ENCODE peak calls at places on chromosomes 16 and 17, in nine cellular contexts. One of them, this sample, is unnamed.

GRCh38 chr17:39650121-39650579 is 13.2 kb downstream of the STARD3 start:
- DNase-seq in GM20000: no peak
- DNase-seq in AG04450: no peak
- DNase-seq in left cardiac atrium: no peak
- DNase-seq in upper lobe of right lung: no peak
- DNase-seq in astrocyte: peak
- DNase-seq in activated CD4-positive, alpha-beta T cell treated with anti-CD3 and anti-CD28 coated beads, Interleukin-2, amount 10 ng/mL, durations not matched to agents 24 days and 14 days: no peak
- DNase-seq in CD4-positive, alpha-beta T cell: no peak
- DNase-seq in effector memory CD8-positive, alpha-beta T cell: no peak
- DNase-seq in this sample: no peak

GRCh38 chr17:76189741-76190140 is 48.7 kb upstream of the FOXJ1 start:
- DNase-seq in GM20000: no peak
- DNase-seq in AG04450: no peak
- DNase-seq in left cardiac atrium: no peak
- DNase-seq in upper lobe of right lung: no peak
- DNase-seq in astrocyte: no peak
- DNase-seq in activated CD4-positive, alpha-beta T cell treated with anti-CD3 and anti-CD28 coated beads, Interleukin-2, amount 10 ng/mL, durations not matched to agents 24 days and 14 days: no peak
- DNase-seq in CD4-positive, alpha-beta T cell: no peak
- DNase-seq in effector memory CD8-positive, alpha-beta T cell: no peak
- DNase-seq in this sample: no peak

GRCh38 chr17:82765357-82765756 is 13.5 kb downstream of the TBCD start:
- DNase-seq in GM20000: no peak
- DNase-seq in AG04450: no peak
- DNase-seq in left cardiac atrium: no peak
- DNase-seq in upper lobe of right lung: no peak
- DNase-seq in astrocyte: no peak
- DNase-seq in activated CD4-positive, alpha-beta T cell treated with anti-CD3 and anti-CD28 coated beads, Interleukin-2, amount 10 ng/mL, durations not matched to agents 24 days and 14 days: no peak
- DNase-seq in CD4-positive, alpha-beta T cell: no peak
- DNase-seq in effector memory CD8-positive, alpha-beta T cell: no peak
- DNase-seq in this sample: no peak

GRCh38 chr17:81537856-81538555 is 9.8 kb downstream of the FSCN2 start:
- DNase-seq in GM20000: no peak
- DNase-seq in AG04450: no peak
- DNase-seq in left cardiac atrium: no peak
- DNase-seq in upper lobe of right lung: no peak
- DNase-seq in astrocyte: no peak
- DNase-seq in activated CD4-positive, alpha-beta T cell treated with anti-CD3 and anti-CD28 coated beads, Interleukin-2, amount 10 ng/mL, durations not matched to agents 24 days and 14 days: no peak
- DNase-seq in CD4-positive, alpha-beta T cell: no peak
- DNase-seq in effector memory CD8-positive, alpha-beta T cell: no peak
- DNase-seq in this sample: no peak

GRCh38 chr16:87431926-87432325 is 39.8 kb downstream of the MAP1LC3B start:
- DNase-seq in GM20000: no peak
- DNase-seq in AG04450: peak
- DNase-seq in left cardiac atrium: no peak
- DNase-seq in upper lobe of right lung: no peak
- DNase-seq in astrocyte: peak
- DNase-seq in activated CD4-positive, alpha-beta T cell treated with anti-CD3 and anti-CD28 coated beads, Interleukin-2, amount 10 ng/mL, durations not matched to agents 24 days and 14 days: no peak
- DNase-seq in CD4-positive, alpha-beta T cell: no peak
- DNase-seq in effector memory CD8-positive, alpha-beta T cell: no peak
- DNase-seq in this sample: no peak

GRCh38 chr16:5875416-5875815 is 777.8 kb upstream of the EEF2KMT start:
- DNase-seq in GM20000: no peak
- DNase-seq in AG04450: no peak
- DNase-seq in left cardiac atrium: no peak
- DNase-seq in upper lobe of right lung: no peak
- DNase-seq in astrocyte: peak
- DNase-seq in activated CD4-positive, alpha-beta T cell treated with anti-CD3 and anti-CD28 coated beads, Interleukin-2, amount 10 ng/mL, durations not matched to agents 24 days and 14 days: no peak
- DNase-seq in CD4-positive, alpha-beta T cell: no peak
- DNase-seq in effector memory CD8-positive, alpha-beta T cell: no peak
- DNase-seq in this sample: no peak

GRCh38 chr17:27425991-27426390 is 30.3 kb upstream of the KSR1 start:
- DNase-seq in GM20000: no peak
- DNase-seq in AG04450: no peak
- DNase-seq in left cardiac atrium: no peak
- DNase-seq in upper lobe of right lung: peak
- DNase-seq in astrocyte: no peak
- DNase-seq in activated CD4-positive, alpha-beta T cell treated with anti-CD3 and anti-CD28 coated beads, Interleukin-2, amount 10 ng/mL, durations not matched to agents 24 days and 14 days: no peak
- DNase-seq in CD4-positive, alpha-beta T cell: no peak
- DNase-seq in effector memory CD8-positive, alpha-beta T cell: no peak
- DNase-seq in this sample: no peak

GRCh38 chr17:46869296-46869695 is 17.9 kb downstream of the WNT9B start:
- DNase-seq in GM20000: no peak
- DNase-seq in AG04450: no peak
- DNase-seq in left cardiac atrium: no peak
- DNase-seq in upper lobe of right lung: no peak
- DNase-seq in astrocyte: no peak
- DNase-seq in activated CD4-positive, alpha-beta T cell treated with anti-CD3 and anti-CD28 coated beads, Interleukin-2, amount 10 ng/mL, durations not matched to agents 24 days and 14 days: no peak
- DNase-seq in CD4-positive, alpha-beta T cell: no peak
- DNase-seq in effector memory CD8-positive, alpha-beta T cell: no peak
- DNase-seq in this sample: no peak

GRCh38 chr17:31496601-31497000 is 105.1 kb downstream of the RAB11FIP4 start:
- DNase-seq in GM20000: no peak
- DNase-seq in AG04450: no peak
- DNase-seq in left cardiac atrium: no peak
- DNase-seq in upper lobe of right lung: no peak
- DNase-seq in astrocyte: no peak
- DNase-seq in activated CD4-positive, alpha-beta T cell treated with anti-CD3 and anti-CD28 coated beads, Interleukin-2, amount 10 ng/mL, durations not matched to agents 24 days and 14 days: no peak
- DNase-seq in CD4-positive, alpha-beta T cell: no peak
- DNase-seq in effector memory CD8-positive, alpha-beta T cell: no peak
- DNase-seq in this sample: no peak

GRCh38 chr16:28845173-28846079 is 722 bp downstream of the TUFM start:
- DNase-seq in GM20000: no peak
- DNase-seq in AG04450: no peak
- DNase-seq in left cardiac atrium: no peak
- DNase-seq in upper lobe of right lung: no peak
- DNase-seq in astrocyte: no peak
- DNase-seq in activated CD4-positive, alpha-beta T cell treated with anti-CD3 and anti-CD28 coated beads, Interleukin-2, amount 10 ng/mL, durations not matched to agents 24 days and 14 days: peak
- DNase-seq in CD4-positive, alpha-beta T cell: no peak
- DNase-seq in effector memory CD8-positive, alpha-beta T cell: no peak
- DNase-seq in this sample: peak

GRCh38 chr17:50534222-50534978 is 1.9 kb downstream of the EPN3 start:
- DNase-seq in GM20000: no peak
- DNase-seq in AG04450: no peak
- DNase-seq in left cardiac atrium: peak
- DNase-seq in upper lobe of right lung: no peak
- DNase-seq in astrocyte: peak
- DNase-seq in activated CD4-positive, alpha-beta T cell treated with anti-CD3 and anti-CD28 coated beads, Interleukin-2, amount 10 ng/mL, durations not matched to agents 24 days and 14 days: no peak
- DNase-seq in CD4-positive, alpha-beta T cell: no peak
- DNase-seq in effector memory CD8-positive, alpha-beta T cell: no peak
- DNase-seq in this sample: no peak

GRCh38 chr17:2635675-2636074 is 42.2 kb downstream of the PAFAH1B1 start:
- DNase-seq in GM20000: no peak
- DNase-seq in AG04450: no peak
- DNase-seq in left cardiac atrium: no peak
- DNase-seq in upper lobe of right lung: no peak
- DNase-seq in astrocyte: no peak
- DNase-seq in activated CD4-positive, alpha-beta T cell treated with anti-CD3 and anti-CD28 coated beads, Interleukin-2, amount 10 ng/mL, durations not matched to agents 24 days and 14 days: no peak
- DNase-seq in CD4-positive, alpha-beta T cell: no peak
- DNase-seq in effector memory CD8-positive, alpha-beta T cell: no peak
- DNase-seq in this sample: no peak

GRCh38 chr16:15658149-15658548 is 8.1 kb downstream of the NDE1 start:
- DNase-seq in GM20000: no peak
- DNase-seq in AG04450: no peak
- DNase-seq in left cardiac atrium: no peak
- DNase-seq in upper lobe of right lung: no peak
- DNase-seq in astrocyte: no peak
- DNase-seq in activated CD4-positive, alpha-beta T cell treated with anti-CD3 and anti-CD28 coated beads, Interleukin-2, amount 10 ng/mL, durations not matched to agents 24 days and 14 days: no peak
- DNase-seq in CD4-positive, alpha-beta T cell: no peak
- DNase-seq in effector memory CD8-positive, alpha-beta T cell: no peak
- DNase-seq in this sample: no peak

GRCh38 chr16:20359997-20360396 is 7.5 kb upstream of the UMOD start:
- DNase-seq in GM20000: no peak
- DNase-seq in AG04450: no peak
- DNase-seq in left cardiac atrium: no peak
- DNase-seq in upper lobe of right lung: no peak
- DNase-seq in astrocyte: no peak
- DNase-seq in activated CD4-positive, alpha-beta T cell treated with anti-CD3 and anti-CD28 coated beads, Interleukin-2, amount 10 ng/mL, durations not matched to agents 24 days and 14 days: no peak
- DNase-seq in CD4-positive, alpha-beta T cell: no peak
- DNase-seq in effector memory CD8-positive, alpha-beta T cell: no peak
- DNase-seq in this sample: no peak

GRCh38 chr16:77599793-77600415 is 122.4 kb upstream of the NUDT7 start:
- DNase-seq in GM20000: peak
- DNase-seq in AG04450: no peak
- DNase-seq in left cardiac atrium: no peak
- DNase-seq in upper lobe of right lung: no peak
- DNase-seq in astrocyte: peak
- DNase-seq in activated CD4-positive, alpha-beta T cell treated with anti-CD3 and anti-CD28 coated beads, Interleukin-2, amount 10 ng/mL, durations not matched to agents 24 days and 14 days: peak
- DNase-seq in CD4-positive, alpha-beta T cell: no peak
- DNase-seq in effector memory CD8-positive, alpha-beta T cell: no peak
- DNase-seq in this sample: peak

GRCh38 chr17:38464723-38465419 is 36.6 kb downstream of the ARHGAP23 start:
- DNase-seq in GM20000: no peak
- DNase-seq in AG04450: peak
- DNase-seq in left cardiac atrium: peak
- DNase-seq in upper lobe of right lung: peak
- DNase-seq in astrocyte: peak
- DNase-seq in activated CD4-positive, alpha-beta T cell treated with anti-CD3 and anti-CD28 coated beads, Interleukin-2, amount 10 ng/mL, durations not matched to agents 24 days and 14 days: no peak
- DNase-seq in CD4-positive, alpha-beta T cell: no peak
- DNase-seq in effector memory CD8-positive, alpha-beta T cell: no peak
- DNase-seq in this sample: no peak

GRCh38 chr16:80936410-80936809 is 70.3 kb downstream of the CMC2 start:
- DNase-seq in GM20000: no peak
- DNase-seq in AG04450: no peak
- DNase-seq in left cardiac atrium: no peak
- DNase-seq in upper lobe of right lung: no peak
- DNase-seq in astrocyte: peak
- DNase-seq in activated CD4-positive, alpha-beta T cell treated with anti-CD3 and anti-CD28 coated beads, Interleukin-2, amount 10 ng/mL, durations not matched to agents 24 days and 14 days: no peak
- DNase-seq in CD4-positive, alpha-beta T cell: no peak
- DNase-seq in effector memory CD8-positive, alpha-beta T cell: no peak
- DNase-seq in this sample: no peak

GRCh38 chr17:19486351-19487008 is 47.2 kb upstream of the SLC47A1 start:
- DNase-seq in GM20000: no peak
- DNase-seq in AG04450: no peak
- DNase-seq in left cardiac atrium: no peak
- DNase-seq in upper lobe of right lung: peak
- DNase-seq in astrocyte: no peak
- DNase-seq in activated CD4-positive, alpha-beta T cell treated with anti-CD3 and anti-CD28 coated beads, Interleukin-2, amount 10 ng/mL, durations not matched to agents 24 days and 14 days: no peak
- DNase-seq in CD4-positive, alpha-beta T cell: no peak
- DNase-seq in effector memory CD8-positive, alpha-beta T cell: no peak
- DNase-seq in this sample: no peak

GRCh38 chr16:16045311-16045710 is 95.9 kb downstream of the ABCC1 start:
- DNase-seq in GM20000: no peak
- DNase-seq in AG04450: no peak
- DNase-seq in left cardiac atrium: no peak
- DNase-seq in upper lobe of right lung: no peak
- DNase-seq in astrocyte: no peak
- DNase-seq in activated CD4-positive, alpha-beta T cell treated with anti-CD3 and anti-CD28 coated beads, Interleukin-2, amount 10 ng/mL, durations not matched to agents 24 days and 14 days: no peak
- DNase-seq in CD4-positive, alpha-beta T cell: no peak
- DNase-seq in effector memory CD8-positive, alpha-beta T cell: no peak
- DNase-seq in this sample: no peak

GRCh38 chr16:14458576-14458975 is 171.5 kb downstream of the PARN start:
- DNase-seq in GM20000: no peak
- DNase-seq in AG04450: no peak
- DNase-seq in left cardiac atrium: no peak
- DNase-seq in upper lobe of right lung: no peak
- DNase-seq in astrocyte: no peak
- DNase-seq in activated CD4-positive, alpha-beta T cell treated with anti-CD3 and anti-CD28 coated beads, Interleukin-2, amount 10 ng/mL, durations not matched to agents 24 days and 14 days: no peak
- DNase-seq in CD4-positive, alpha-beta T cell: no peak
- DNase-seq in effector memory CD8-positive, alpha-beta T cell: no peak
- DNase-seq in this sample: no peak

GRCh38 chr17:15348030-15348429 is 6.6 kb upstream of the TEKT3 start:
- DNase-seq in GM20000: no peak
- DNase-seq in AG04450: no peak
- DNase-seq in left cardiac atrium: no peak
- DNase-seq in upper lobe of right lung: no peak
- DNase-seq in astrocyte: peak
- DNase-seq in activated CD4-positive, alpha-beta T cell treated with anti-CD3 and anti-CD28 coated beads, Interleukin-2, amount 10 ng/mL, durations not matched to agents 24 days and 14 days: no peak
- DNase-seq in CD4-positive, alpha-beta T cell: no peak
- DNase-seq in effector memory CD8-positive, alpha-beta T cell: no peak
- DNase-seq in this sample: no peak

GRCh38 chr16:75860654-75861053 is 134.4 kb upstream of the CPHXL start:
- DNase-seq in GM20000: no peak
- DNase-seq in AG04450: no peak
- DNase-seq in left cardiac atrium: no peak
- DNase-seq in upper lobe of right lung: no peak
- DNase-seq in astrocyte: no peak
- DNase-seq in activated CD4-positive, alpha-beta T cell treated with anti-CD3 and anti-CD28 coated beads, Interleukin-2, amount 10 ng/mL, durations not matched to agents 24 days and 14 days: no peak
- DNase-seq in CD4-positive, alpha-beta T cell: no peak
- DNase-seq in effector memory CD8-positive, alpha-beta T cell: no peak
- DNase-seq in this sample: no peak

GRCh38 chr17:1029196-1029911 is 32.4 kb downstream of the TIMM22 start:
- DNase-seq in GM20000: no peak
- DNase-seq in AG04450: no peak
- DNase-seq in left cardiac atrium: peak
- DNase-seq in upper lobe of right lung: no peak
- DNase-seq in astrocyte: peak
- DNase-seq in activated CD4-positive, alpha-beta T cell treated with anti-CD3 and anti-CD28 coated beads, Interleukin-2, amount 10 ng/mL, durations not matched to agents 24 days and 14 days: no peak
- DNase-seq in CD4-positive, alpha-beta T cell: no peak
- DNase-seq in effector memory CD8-positive, alpha-beta T cell: no peak
- DNase-seq in this sample: no peak

GRCh38 chr17:42342242-42343008 is 45.8 kb downstream of the STAT3 start:
- DNase-seq in GM20000: peak
- DNase-seq in AG04450: no peak
- DNase-seq in left cardiac atrium: no peak
- DNase-seq in upper lobe of right lung: no peak
- DNase-seq in astrocyte: peak
- DNase-seq in activated CD4-positive, alpha-beta T cell treated with anti-CD3 and anti-CD28 coated beads, Interleukin-2, amount 10 ng/mL, durations not matched to agents 24 days and 14 days: peak
- DNase-seq in CD4-positive, alpha-beta T cell: no peak
- DNase-seq in effector memory CD8-positive, alpha-beta T cell: no peak
- DNase-seq in this sample: peak

GRCh38 chr17:17200831-17201230 is 5.3 kb downstream of the PLD6 start:
- DNase-seq in GM20000: no peak
- DNase-seq in AG04450: no peak
- DNase-seq in left cardiac atrium: no peak
- DNase-seq in upper lobe of right lung: no peak
- DNase-seq in astrocyte: no peak
- DNase-seq in activated CD4-positive, alpha-beta T cell treated with anti-CD3 and anti-CD28 coated beads, Interleukin-2, amount 10 ng/mL, durations not matched to agents 24 days and 14 days: no peak
- DNase-seq in CD4-positive, alpha-beta T cell: no peak
- DNase-seq in effector memory CD8-positive, alpha-beta T cell: no peak
- DNase-seq in this sample: no peak

GRCh38 chr16:53955221-53955875 is 251.4 kb downstream of the FTO start:
- DNase-seq in GM20000: no peak
- DNase-seq in AG04450: no peak
- DNase-seq in left cardiac atrium: no peak
- DNase-seq in upper lobe of right lung: no peak
- DNase-seq in astrocyte: no peak
- DNase-seq in activated CD4-positive, alpha-beta T cell treated with anti-CD3 and anti-CD28 coated beads, Interleukin-2, amount 10 ng/mL, durations not matched to agents 24 days and 14 days: no peak
- DNase-seq in CD4-positive, alpha-beta T cell: no peak
- DNase-seq in effector memory CD8-positive, alpha-beta T cell: no peak
- DNase-seq in this sample: no peak

GRCh38 chr17:42365136-42365535 is 23.1 kb downstream of the STAT3 start:
- DNase-seq in GM20000: no peak
- DNase-seq in AG04450: no peak
- DNase-seq in left cardiac atrium: no peak
- DNase-seq in upper lobe of right lung: no peak
- DNase-seq in astrocyte: peak
- DNase-seq in activated CD4-positive, alpha-beta T cell treated with anti-CD3 and anti-CD28 coated beads, Interleukin-2, amount 10 ng/mL, durations not matched to agents 24 days and 14 days: no peak
- DNase-seq in CD4-positive, alpha-beta T cell: no peak
- DNase-seq in effector memory CD8-positive, alpha-beta T cell: no peak
- DNase-seq in this sample: no peak